ENCODE peak calls at places on chromosome 20, in nine cellular contexts. Z is neural crest cell, N is progenitor cell of endocrine pancreas, F is HFFc6, B is ecto neural progenitor cell, Y is NCI-H446 treated with DMSO at 0.1 percent for 48 hours, H is adipocyte, I is H4, S is astrocyte of the spinal cord. W is an unnamed sample.

GRCh38 chr20:53918949-53919361 is 151.4 kb downstream of the BCAS1 start:
- DNase-seq in Z (peak), N (no peak), F (no peak), B (peak), Y (peak), H (no peak), I (no peak), S (no peak), W (no peak)

GRCh38 chr20:56429496-56429895 is 17.4 kb downstream of the CASS4 start:
- DNase-seq in Z (no peak), N (no peak), F (peak), B (no peak), Y (no peak), H (peak), I (no peak), S (peak), W (peak)

GRCh38 chr20:34768105-34768504 is 57.3 kb downstream of the NCOA6 start:
- DNase-seq in Z (no peak), N (no peak), F (peak), B (no peak), Y (no peak), H (peak), I (no peak), S (peak), W (no peak)

GRCh38 chr20:53660078-53660909 is 66.7 kb upstream of the ZNF217 start:
- DNase-seq in Z (no peak), N (no peak), F (no peak), B (peak), Y (no peak), H (peak), I (no peak), S (no peak), W (no peak)

GRCh38 chr20:17613328-17614175 is 43.7 kb downstream of the DSTN start:
- DNase-seq in Z (no peak), N (no peak), F (no peak), B (no peak), Y (no peak), H (no peak), I (no peak), S (no peak), W (no peak)

GRCh38 chr20:8901237-8902025 is 167.5 kb upstream of the PLCB4 start:
- DNase-seq in Z (no peak), N (no peak), F (peak), B (no peak), Y (no peak), H (no peak), I (no peak), S (peak), W (no peak)

GRCh38 chr20:37517371-37517748 is 3.7 kb upstream of the NNAT start:
- DNase-seq in Z (no peak), N (no peak), F (no peak), B (no peak), Y (peak), H (peak), I (no peak), S (no peak), W (no peak)

GRCh38 chr20:62700261-62700925 is 8.2 kb upstream of the NTSR1 start:
- DNase-seq in Z (no peak), N (no peak), F (no peak), B (no peak), Y (no peak), H (no peak), I (no peak), S (no peak), W (no peak)

GRCh38 chr20:17969276-17969883 is 562 bp downstream of the MGME1 start:
- DNase-seq in Z (no peak), N (no peak), F (no peak), B (no peak), Y (no peak), H (peak), I (peak), S (no peak), W (no peak)

GRCh38 chr20:20211274-20211987 is 156.5 kb upstream of the INSM1 start:
- DNase-seq in Z (no peak), N (no peak), F (peak), B (no peak), Y (no peak), H (no peak), I (peak), S (peak), W (no peak)

GRCh38 chr20:14764511-14765369 is 427.3 kb upstream of the FLRT3 start:
- DNase-seq in Z (no peak), N (no peak), F (no peak), B (no peak), Y (no peak), H (no peak), I (no peak), S (no peak), W (no peak)

GRCh38 chr20:18701969-18702368 is 111.6 kb upstream of the SCP2D1 start:
- DNase-seq in Z (no peak), N (no peak), F (no peak), B (no peak), Y (no peak), H (no peak), I (no peak), S (no peak), W (no peak)

GRCh38 chr20:31860431-31861345 is 9.6 kb downstream of the DUSP15 start:
- DNase-seq in Z (no peak), N (no peak), F (no peak), B (peak), Y (no peak), H (no peak), I (no peak), S (no peak), W (no peak)

GRCh38 chr20:44416082-44416715 is 59.5 kb upstream of the TTPAL start:
- DNase-seq in Z (no peak), N (no peak), F (no peak), B (no peak), Y (no peak), H (no peak), I (no peak), S (no peak), W (no peak)

GRCh38 chr20:11044561-11044960 is 370.8 kb upstream of the JAG1 start:
- DNase-seq in Z (no peak), N (no peak), F (no peak), B (no peak), Y (no peak), H (no peak), I (no peak), S (no peak), W (no peak)

GRCh38 chr20:44863661-44864060 is 21.8 kb upstream of the YWHAB start:
- DNase-seq in Z (no peak), N (no peak), F (no peak), B (no peak), Y (no peak), H (no peak), I (no peak), S (no peak), W (no peak)

GRCh38 chr20:8385247-8385646 is 253.2 kb downstream of the PLCB1 start:
- DNase-seq in Z (no peak), N (no peak), F (peak), B (peak), Y (peak), H (no peak), I (peak), S (peak), W (no peak)

GRCh38 chr20:58550661-58551060 is 35.5 kb upstream of the APCDD1L start:
- DNase-seq in Z (no peak), N (no peak), F (peak), B (no peak), Y (no peak), H (peak), I (peak), S (peak), W (no peak)

GRCh38 chr20:8424010-8424409 is 291.9 kb downstream of the PLCB1 start:
- DNase-seq in Z (no peak), N (no peak), F (peak), B (no peak), Y (no peak), H (peak), I (peak), S (peak), W (no peak)

GRCh38 chr20:62938105-62938888 is at the start of gene GID8:
- DNase-seq in Z (peak), N (peak), F (peak), B (no peak), Y (no peak), H (peak), I (no peak), S (peak), W (no peak)

GRCh38 chr20:61978491-61978890 is 87.2 kb downstream of the TAF4 start:
- DNase-seq in Z (no peak), N (no peak), F (no peak), B (no peak), Y (no peak), H (no peak), I (no peak), S (no peak), W (no peak)

GRCh38 chr20:62133051-62133845 is 9.9 kb downstream of the PSMA7 start:
- DNase-seq in Z (no peak), N (no peak), F (no peak), B (no peak), Y (no peak), H (no peak), I (no peak), S (no peak), W (no peak)

GRCh38 chr20:63260521-63260920 is 6.3 kb upstream of the NKAIN4 start:
- DNase-seq in Z (no peak), N (no peak), F (no peak), B (no peak), Y (no peak), H (no peak), I (no peak), S (no peak), W (no peak)

GRCh38 chr20:46872315-46873211 is 22.1 kb upstream of the EYA2 start:
- DNase-seq in Z (no peak), N (no peak), F (no peak), B (no peak), Y (no peak), H (no peak), I (peak), S (no peak), W (no peak)

GRCh38 chr20:37598101-37598530 is 70.4 kb upstream of the BLCAP start:
- DNase-seq in Z (peak), N (peak), F (no peak), B (peak), Y (no peak), H (no peak), I (no peak), S (no peak), W (no peak)

W was measured in AML-193.